ENCODE peak calls at places on chromosome 22, in eight cellular contexts. A is psoas muscle, I is neural crest cell, V is colonic mucosa, L is fibroblast of the aortic adventitia, F is IMR-90, J is H9, M is BJ. G is an unnamed sample.

GRCh38 chr22:20187777-20188566 is 37.1 kb upstream of the CCDC188 start:
- DNase-seq in L (no peak), I (no peak), M (no peak), J (no peak), A (no peak), F (no peak), V (no peak), G (no peak)

GRCh38 chr22:30600925-30601324 is 6.0 kb upstream of the TCN2 start:
- DNase-seq in M (no peak), L (no peak), F (no peak), I (no peak), V (no peak), J (no peak), A (no peak), G (no peak)

GRCh38 chr22:45846952-45847351 is 130.0 kb downstream of the WNT7B start:
- DNase-seq in I (no peak), L (no peak), A (no peak), J (no peak), V (no peak), F (no peak), M (no peak), G (no peak)

GRCh38 chr22:30001459-30001858 is 78.8 kb upstream of the HORMAD2 start:
- DNase-seq in J (no peak), V (peak; percentile 52), M (no peak), F (no peak), L (no peak), I (no peak), A (no peak), G (no peak)

GRCh38 chr22:19607198-19608113 is 83.2 kb upstream of the CLDN5 start:
- DNase-seq in L (no peak), A (peak; percentile 58), F (peak; percentile 8), V (no peak), M (no peak), I (no peak), J (peak; percentile 58), G (no peak)

GRCh38 chr22:35111244-35111643 is 45.3 kb downstream of the ISX start:
- DNase-seq in J (no peak), M (no peak), F (no peak), A (no peak), L (no peak), I (no peak), V (no peak), G (no peak)

GRCh38 chr22:44538071-44538470 is 40.0 kb upstream of the RTL6 start:
- DNase-seq in I (no peak), V (no peak), F (peak; percentile 43), L (peak; percentile 41), A (no peak), J (no peak), M (no peak), G (no peak)

GRCh38 chr22:40524392-40525249 is 111.9 kb downstream of the MRTFA start:
- DNase-seq in A (no peak), M (no peak), V (no peak), I (no peak), F (peak; percentile 54), J (no peak), L (peak; percentile 53), G (no peak)

GRCh38 chr22:45863981-45864751 is 112.8 kb downstream of the WNT7B start:
- DNase-seq in M (no peak), A (peak; percentile 72), J (peak; percentile 74), F (peak; percentile 63), I (peak; percentile 93), L (peak; percentile 49), V (peak; percentile 81), G (no peak)

GRCh38 chr22:19644314-19645223 is 69.7 kb upstream of the SEPTIN5 start:
- DNase-seq in L (no peak), J (peak; percentile 28), M (no peak), V (no peak), I (no peak), F (no peak), A (no peak), G (no peak)

GRCh38 chr22:31490496-31490925 is 869 bp upstream of the EIF4ENIF1 start:
- DNase-seq in F (peak; percentile 79), L (peak; percentile 65), I (peak; percentile 1), A (peak; percentile 38), J (peak; percentile 39), V (peak; percentile 66), M (peak; percentile 7), G (no peak)

GRCh38 chr22:24225951-24226350 is 18.9 kb downstream of the GGT5 start:
- DNase-seq in I (no peak), L (no peak), M (no peak), J (no peak), F (no peak), V (no peak), A (no peak), G (no peak)

GRCh38 chr22:20750461-20751184 is 23.3 kb upstream of the SERPIND1 start:
- DNase-seq in F (peak; percentile 90), I (no peak), A (peak; percentile 82), L (peak; percentile 73), J (no peak), V (peak; percentile 46), M (peak; percentile 26), G (peak; percentile 91)

GRCh38 chr22:40414306-40414705 is 43.9 kb downstream of the SGSM3 start:
- DNase-seq in J (no peak), I (no peak), V (no peak), F (peak; percentile 29), A (no peak), L (peak; percentile 9), M (no peak), G (no peak)

GRCh38 chr22:50585781-50586180 is 3.1 kb upstream of the CHKB start:
- DNase-seq in I (no peak), J (no peak), L (no peak), F (no peak), M (no peak), V (no peak), A (no peak), G (no peak)

GRCh38 chr22:43151251-43152000 is at the start of gene TSPO:
- DNase-seq in L (peak; percentile 29), A (peak; percentile 85), F (peak; percentile 19), J (peak; percentile 60), M (no peak), I (peak; percentile 29), V (peak; percentile 86), G (no peak)

GRCh38 chr22:21025266-21025665 is 7.1 kb downstream of the SLC7A4 start:
- DNase-seq in V (no peak), A (no peak), J (no peak), M (no peak), I (no peak), F (no peak), L (no peak), G (no peak)

GRCh38 chr22:21865041-21865440 is 2.4 kb downstream of the MAPK1 start:
- DNase-seq in V (peak; percentile 32), L (peak; percentile 91), M (peak; percentile 39), I (no peak), F (peak; percentile 91), J (no peak), A (peak; percentile 49), G (no peak)

GRCh38 chr22:45576273-45576625 is 73.6 kb downstream of the FBLN1 start:
- DNase-seq in I (no peak), V (no peak), L (no peak), A (no peak), F (no peak), M (no peak), J (no peak), G (no peak)

GRCh38 chr22:22834204-22834603 is 53.4 kb upstream of the IGLL5 start:
- DNase-seq in I (no peak), J (no peak), V (no peak), L (no peak), A (no peak), F (no peak), M (no peak), G (no peak)

GRCh38 chr22:19275919-19276600 is 15.5 kb downstream of the CLTCL1 start:
- DNase-seq in L (no peak), M (no peak), A (no peak), F (no peak), V (no peak), J (no peak), I (no peak), G (peak; percentile 25)

GRCh38 chr22:44181912-44182590 is 1.3 kb downstream of the PARVG start:
- DNase-seq in J (no peak), L (no peak), A (no peak), M (no peak), F (no peak), V (no peak), I (no peak), G (no peak)

GRCh38 chr22:28728621-28729313 is 12.9 kb downstream of the CHEK2 start:
- DNase-seq in L (no peak), M (no peak), I (no peak), J (no peak), A (no peak), V (no peak), F (no peak), G (no peak)

GRCh38 chr22:17924076-17924475 is 100.3 kb downstream of the MICAL3 start:
- DNase-seq in F (no peak), M (no peak), J (no peak), I (no peak), A (no peak), L (no peak), V (no peak), G (no peak)

GRCh38 chr22:17921871-17922821 is 102.2 kb downstream of the MICAL3 start:
- DNase-seq in V (peak; percentile 58), A (no peak), M (no peak), J (peak; percentile 95), L (no peak), F (no peak), I (no peak), G (no peak)

GRCh38 chr22:17920992-17921650 is 103.2 kb downstream of the MICAL3 start:
- DNase-seq in A (no peak), V (no peak), I (no peak), L (peak; percentile 31), J (no peak), F (no peak), M (no peak), G (no peak)

GRCh38 chr22:17924735-17925727 is 99.3 kb downstream of the MICAL3 start:
- DNase-seq in J (no peak), M (no peak), F (no peak), L (peak; percentile 51), A (no peak), V (no peak), I (no peak), G (no peak)

GRCh38 chr22:17922925-17923898 is 101.1 kb downstream of the MICAL3 start:
- DNase-seq in A (no peak), I (no peak), J (no peak), V (no peak), M (no peak), L (peak; percentile 94), F (peak; percentile 89), G (no peak)
- TF ChIP-seq CTCF in A (no peak), I (no peak), J (no peak), V (no peak), M (no peak), L (no peak), F (no peak), G (no peak)

GRCh38 chr22:37259540-37260029 is 15.5 kb upstream of the RAC2 start:
- DNase-seq in L (peak; percentile 75), I (peak; percentile 35), J (peak; percentile 73), M (no peak), A (no peak), F (peak; percentile 61), V (no peak), G (no peak)
- TF ChIP-seq CTCF in L (peak; percentile 84), I (peak; percentile 64), J (peak; percentile 69), M (peak; percentile 84), A (no peak), F (peak; percentile 73), V (no peak), G (peak; percentile 66)

GRCh38 chr22:39135092-39135896 is 17.2 kb downstream of the CBX7 start:
- DNase-seq in A (no peak), I (peak; percentile 72), M (no peak), L (no peak), J (peak; percentile 90), F (no peak), V (no peak), G (peak; percentile 87)
- TF ChIP-seq CTCF in A (peak; percentile 20), I (peak; percentile 71), M (peak; percentile 68), L (peak; percentile 56), J (peak; percentile 87), F (peak; percentile 57), V (no peak), G (peak; percentile 65)

GRCh38 chr22:27062857-27063256 is 405.5 kb downstream of the MIAT start:
- DNase-seq in V (no peak), M (no peak), L (no peak), A (no peak), F (no peak), I (no peak), J (no peak), G (no peak)
- TF ChIP-seq CTCF in V (no peak), M (no peak), L (no peak), A (no peak), F (no peak), I (no peak), J (no peak), G (no peak)